ENCODE peak calls at places on chromosome 15, in six cellular contexts. X is K562, Z is ovary, J is suprapubic skin, B is uterus, M is H1. K is an unnamed sample.

GRCh38 chr15:28106294-28107110 is 7.4 kb upstream of the OCA2 start:
- DNase-seq in X (no peak), Z (no peak), J (peak; percentile 62), B (no peak), M (no peak), K (no peak)

GRCh38 chr15:71114887-71115566 is at the start of gene THSD4:
- DNase-seq in X (peak; percentile 93), Z (peak; percentile 67), J (peak; percentile 71), B (peak; percentile 79), M (peak; percentile 97), K (peak; percentile 76)

GRCh38 chr15:72229076-72229946 is 1.7 kb downstream of the PKM start:
- DNase-seq in X (no peak), Z (no peak), J (no peak), B (no peak), M (no peak), K (no peak)

GRCh38 chr15:77296773-77297337 is 123.0 kb downstream of the PEAK1 start:
- DNase-seq in X (no peak), Z (no peak), J (no peak), B (no peak), M (no peak), K (no peak)

GRCh38 chr15:90530250-90531051 is 728 bp downstream of the CRTC3 start:
- DNase-seq in X (peak; percentile 78), Z (peak; percentile 73), J (peak; percentile 74), B (peak; percentile 41), M (peak; percentile 74), K (peak; percentile 70)

GRCh38 chr15:74815961-74816360 is 3.3 kb downstream of the LMAN1L start:
- DNase-seq in X (no peak), Z (no peak), J (no peak), B (no peak), M (no peak), K (peak; percentile 59)

GRCh38 chr15:35168464-35168863 is 83.4 kb upstream of the NANOGP8 start:
- DNase-seq in X (no peak), Z (no peak), J (no peak), B (no peak), M (no peak), K (no peak)

GRCh38 chr15:65416845-65417416 is 5.8 kb downstream of the IGDCC4 start:
- DNase-seq in X (no peak), Z (peak; percentile 87), J (no peak), B (peak; percentile 83), M (peak; percentile 88), K (no peak)

GRCh38 chr15:74540761-74541493 is at the start of gene ARID3B:
- DNase-seq in X (peak; percentile 96), Z (peak; percentile 98), J (peak; percentile 98), B (peak; percentile 96), M (peak; percentile 88), K (peak; percentile 98)

GRCh38 chr15:47812436-47813109 is 95.3 kb downstream of the SEMA6D start:
- DNase-seq in X (no peak), Z (no peak), J (no peak), B (no peak), M (no peak), K (no peak)

GRCh38 chr15:101057841-101058407 is 138.8 kb downstream of the LRRK1 start:
- DNase-seq in X (no peak), Z (no peak), J (peak; percentile 52), B (no peak), M (peak; percentile 23), K (no peak)

GRCh38 chr15:69410290-69410874 is 3.8 kb upstream of the KIF23 start:
- DNase-seq in X (no peak), Z (no peak), J (no peak), B (no peak), M (no peak), K (peak; percentile 19)

GRCh38 chr15:39511000-39511914 is 69.6 kb upstream of the THBS1 start:
- DNase-seq in X (peak; percentile 16), Z (peak; percentile 63), J (no peak), B (peak; percentile 62), M (no peak), K (peak; percentile 73)

GRCh38 chr15:84822774-84823579 is 5.8 kb downstream of the ALPK3 start:
- DNase-seq in X (no peak), Z (no peak), J (peak; percentile 50), B (peak; percentile 38), M (no peak), K (no peak)

GRCh38 chr15:25176991-25177954 is 222.5 kb downstream of the SNRPN start:
- DNase-seq in X (no peak), Z (peak; percentile 5), J (peak; percentile 43), B (peak; percentile 7), M (peak; percentile 26), K (peak; percentile 11)

GRCh38 chr15:62068787-62069170 is 2.0 kb downstream of the C2CD4A start:
- DNase-seq in X (no peak), Z (no peak), J (no peak), B (no peak), M (no peak), K (no peak)

GRCh38 chr15:41878355-41878699 is 15.5 kb downstream of the SPTBN5 start:
- DNase-seq in X (no peak), Z (no peak), J (no peak), B (no peak), M (no peak), K (no peak)

GRCh38 chr15:25717116-25717755 is 145.9 kb downstream of the ATP10A start:
- DNase-seq in X (no peak), Z (no peak), J (no peak), B (no peak), M (no peak), K (no peak)

GRCh38 chr15:57217716-57218598 is 158.3 kb upstream of the CGNL1 start:
- DNase-seq in X (no peak), Z (no peak), J (no peak), B (no peak), M (no peak), K (no peak)

GRCh38 chr15:77107531-77108355 is 36.8 kb upstream of the TSPAN3 start:
- DNase-seq in X (peak; percentile 37), Z (peak; percentile 69), J (no peak), B (peak; percentile 53), M (peak; percentile 72), K (peak; percentile 48)

GRCh38 chr15:45829336-45830153 is 194.7 kb downstream of the SQOR start:
- DNase-seq in X (no peak), Z (no peak), J (no peak), B (no peak), M (no peak), K (no peak)

GRCh38 chr15:79067434-79067833 is 23.1 kb downstream of the RASGRF1 start:
- DNase-seq in X (no peak), Z (no peak), J (no peak), B (no peak), M (no peak), K (peak; percentile 2)

GRCh38 chr15:76328106-76328696 is 8.4 kb upstream of the ISL2 start:
- DNase-seq in X (no peak), Z (no peak), J (no peak), B (no peak), M (no peak), K (no peak)

GRCh38 chr15:77282333-77282732 is 137.6 kb downstream of the PEAK1 start:
- DNase-seq in X (no peak), Z (peak; percentile 30), J (no peak), B (peak; percentile 39), M (no peak), K (peak; percentile 67)

GRCh38 chr15:99118801-99119546 is 14.1 kb downstream of the SYNM start:
- DNase-seq in X (no peak), Z (no peak), J (no peak), B (no peak), M (no peak), K (no peak)

GRCh38 chr15:99117111-99117510 is 12.2 kb downstream of the SYNM start:
- DNase-seq in X (no peak), Z (no peak), J (no peak), B (no peak), M (no peak), K (no peak)

GRCh38 chr15:99120050-99120777 is 15.3 kb downstream of the SYNM start:
- DNase-seq in X (no peak), Z (no peak), J (peak; percentile 33), B (no peak), M (no peak), K (no peak)

GRCh38 chr15:99117563-99118257 is 12.8 kb downstream of the SYNM start:
- DNase-seq in X (no peak), Z (no peak), J (peak; percentile 51), B (no peak), M (no peak), K (no peak)

GRCh38 chr15:99118258-99118632 is 13.4 kb downstream of the SYNM start:
- DNase-seq in X (no peak), Z (no peak), J (peak; percentile 20), B (no peak), M (no peak), K (no peak)
- H3K27ac ChIP-seq in X (no peak overlapping the region), Z (no peak overlapping the region), J (no peak overlapping the region), B (no peak overlapping the region), M (no peak overlapping the region), K (no peak overlapping the region)

GRCh38 chr15:80660114-80660513 is 35.0 kb upstream of the ABHD17C start:
- DNase-seq in X (no peak), Z (no peak), J (no peak), B (no peak), M (peak; percentile 52), K (no peak)

GRCh38 chr15:80662129-80662528 is 33.0 kb upstream of the ABHD17C start:
- DNase-seq in X (no peak), Z (no peak), J (no peak), B (no peak), M (no peak), K (no peak)

GRCh38 chr15:80665151-80665550 is 30.0 kb upstream of the ABHD17C start:
- DNase-seq in X (no peak), Z (no peak), J (no peak), B (no peak), M (no peak), K (no peak)

GRCh38 chr15:80659375-80659774 is 35.7 kb upstream of the ABHD17C start:
- DNase-seq in X (no peak), Z (no peak), J (no peak), B (no peak), M (no peak), K (no peak)

GRCh38 chr15:80662756-80663553 is 32.2 kb upstream of the ABHD17C start:
- DNase-seq in X (no peak), Z (no peak), J (no peak), B (no peak), M (no peak), K (no peak)
- H3K36me3 ChIP-seq in X (no peaks in the 10 kb centered on the region), Z (no peaks in the 10 kb centered on the region), J (no peaks in the 10 kb centered on the region), B (no peaks in the 10 kb centered on the region), M (no peaks in the 10 kb centered on the region), K (no peaks in the 10 kb centered on the region)

GRCh38 chr15:66498501-66499386 is 1.2 kb upstream of the SNAPC5 start:
- DNase-seq in X (no peak), Z (no peak), J (no peak), B (no peak), M (no peak), K (no peak)
- TF ChIP-seq POLR2A in X (peak; percentile 9), Z (no peak), J (no peak), B (no peak), M (peak; percentile 74), K (no peak)

GRCh38 chr15:58241872-58242271 is 103.7 kb downstream of the AQP9 start:
- DNase-seq in X (no peak), Z (no peak), J (no peak), B (no peak), M (no peak), K (no peak)
- H3K27ac ChIP-seq in X (no peak overlapping the region), Z (no peak overlapping the region), J (no peak overlapping the region), B (no peak overlapping the region), M (no peak overlapping the region), K (no peak overlapping the region)